ENCODE peak calls at places on chromosome 18, in seven cellular contexts. G is IMR-90, K is mesenchymal stem cell, H is H9, E is mesendoderm, Z is H1, I is neuronal stem cell. C is an unnamed sample.

GRCh38 chr18:21502661-21503060 is 97.8 kb downstream of the ESCO1 start:
- DNase-seq in H (no peak), Z (peak; percentile 19), K (no peak), G (no peak), E (no peak), I (no peak), C (no peak)

GRCh38 chr18:62437520-62438329 is 85.1 kb upstream of the ZCCHC2 start:
- DNase-seq in H (no peak), K (no peak), Z (no peak), I (no peak), G (no peak), E (no peak), C (no peak)

GRCh38 chr18:3706279-3707097 is 256.5 kb downstream of the TGIF1 start:
- DNase-seq in G (peak; percentile 75), K (peak; percentile 64), I (no peak), H (no peak), Z (no peak), E (no peak), C (no peak)

GRCh38 chr18:3877678-3878077 is 427.7 kb downstream of the TGIF1 start:
- DNase-seq in H (no peak), E (no peak), G (peak; percentile 27), Z (no peak), I (no peak), K (no peak), C (peak; percentile 8)

GRCh38 chr18:21194871-21195771 is 46.9 kb upstream of the GREB1L start:
- DNase-seq in E (peak; percentile 42), I (peak; percentile 42), Z (no peak), H (no peak), K (peak; percentile 60), G (peak; percentile 58), C (peak; percentile 75)

GRCh38 chr18:57727952-57728807 is 74.9 kb downstream of the ATP8B1 start:
- DNase-seq in H (no peak), E (no peak), Z (no peak), K (peak; percentile 55), I (no peak), G (peak; percentile 47), C (no peak)

GRCh38 chr18:56517761-56518160 is 120.6 kb downstream of the TXNL1 start:
- DNase-seq in Z (no peak), K (no peak), H (no peak), I (no peak), E (no peak), G (no peak), C (no peak)

GRCh38 chr18:23743733-23744333 is 54.6 kb downstream of the LAMA3 start:
- DNase-seq in H (no peak), I (no peak), K (no peak), Z (no peak), E (peak; percentile 24), G (no peak), C (no peak)

GRCh38 chr18:79682896-79683625 is 3.5 kb downstream of the CTDP1 start:
- DNase-seq in I (no peak), G (no peak), Z (no peak), H (no peak), K (no peak), E (no peak), C (no peak)

DNA sequence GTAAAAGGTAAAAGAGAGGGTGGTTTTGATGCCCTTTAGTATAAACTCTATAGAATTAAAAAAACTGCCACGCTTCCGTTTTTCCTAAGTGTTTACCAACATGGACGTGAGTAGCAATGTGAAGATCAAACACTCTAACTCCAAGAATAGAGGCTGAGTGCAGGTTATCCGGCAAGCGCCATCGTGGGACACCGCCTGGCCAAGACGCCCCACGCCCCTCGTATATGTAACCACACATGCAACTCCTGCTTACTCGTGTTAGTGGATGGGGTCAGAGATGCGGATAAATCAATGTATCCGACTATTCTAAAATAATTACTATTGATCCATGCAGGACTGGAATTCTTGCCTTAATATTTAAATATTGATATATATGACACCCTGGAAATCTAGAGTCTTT is 741.3 kb downstream of the GALR1 start:
- DNase-seq in Z (no peak), I (no peak), G (no peak), H (no peak), K (no peak), E (no peak), C (no peak)
- H2AK5ac ChIP-seq in Z (no peak overlapping the region), I (no peak overlapping the region), G (no peak overlapping the region), H (no peak overlapping the region), K (no peak overlapping the region), E (no peak overlapping the region), C (no peak overlapping the region)

GRCh38 chr18:67305466-67305865 is 211.1 kb downstream of the DSEL start:
- DNase-seq in K (no peak), H (no peak), I (no peak), E (no peak), G (no peak), Z (no peak), C (no peak)
- H3K23ac ChIP-seq in K (no peak overlapping the region), H (no peak overlapping the region), I (no peak overlapping the region), E (no peak overlapping the region), G (no peak overlapping the region), Z (no peak overlapping the region), C (no peak overlapping the region)

DNA sequence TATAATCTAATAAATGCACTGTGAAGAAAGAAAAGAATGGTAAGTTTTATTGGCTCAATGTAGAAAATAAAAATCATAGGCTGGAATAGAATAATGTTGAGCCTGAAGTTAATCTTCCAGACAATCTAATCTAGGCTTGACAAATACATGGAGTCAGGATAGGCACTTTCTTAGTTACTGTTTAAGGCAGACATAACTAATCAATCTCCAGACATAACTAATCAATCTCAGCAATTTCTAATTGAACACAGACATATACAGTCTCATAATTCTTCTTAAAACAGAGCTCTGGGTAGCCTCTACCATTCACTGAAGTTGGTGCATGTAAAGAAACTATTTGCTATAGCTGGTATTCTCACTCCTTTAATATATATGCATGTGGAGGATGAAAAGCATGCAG is 150.1 kb upstream of the CTAGE1 start:
- DNase-seq in E (no peak), I (no peak), K (no peak), G (no peak), Z (no peak), H (no peak), C (no peak)
- H2AK5ac ChIP-seq in E (no peak overlapping the region), I (no peak overlapping the region), K (no peak overlapping the region), G (no peak overlapping the region), Z (no peak overlapping the region), H (no peak overlapping the region), C (no peak overlapping the region)

GRCh38 chr18:77862358-77862757 is 612.7 kb downstream of the GALR1 start:
- DNase-seq in K (no peak), H (no peak), Z (no peak), G (no peak), E (no peak), I (no peak), C (no peak)

GRCh38 chr18:77870238-77870637 is 620.6 kb downstream of the GALR1 start:
- DNase-seq in E (no peak), G (no peak), I (no peak), K (no peak), H (no peak), Z (no peak), C (no peak)

GRCh38 chr18:77870894-77871293 is 621.2 kb downstream of the GALR1 start:
- DNase-seq in H (no peak), K (no peak), I (no peak), E (no peak), G (no peak), Z (no peak), C (no peak)

GRCh38 chr18:77866309-77866708 is 616.7 kb downstream of the GALR1 start:
- DNase-seq in K (no peak), H (no peak), G (no peak), Z (no peak), I (no peak), E (peak; percentile 37), C (no peak)

GRCh38 chr18:77865853-77866252 is 616.2 kb downstream of the GALR1 start:
- DNase-seq in H (no peak), I (no peak), G (no peak), Z (no peak), K (no peak), E (no peak), C (no peak)
- H3K23ac ChIP-seq in H (no peak overlapping the region), I (no peak overlapping the region), G (no peak overlapping the region), Z (no peak overlapping the region), K (no peak overlapping the region), E (no peak overlapping the region), C (no peak overlapping the region)

C was measured in trophoblast cell.